ENCODE peak calls at places on chromosome 5, in six cellular contexts. T is osteocyte, U is fibroblast of villous mesenchyme, V is HFFc6, L is astrocyte of the spinal cord, S is mammary epithelial cell. H is an unnamed sample.

GRCh38 chr5:147168578-147169327 is 66.1 kb upstream of the STK32A start:
- DNase-seq in T (no peak), U (no peak), V (no peak), L (peak), S (peak), H (no peak)

GRCh38 chr5:163705983-163706771 is 200.8 kb downstream of the MAT2B start:
- DNase-seq in T (no peak), U (peak), V (peak), L (peak), S (no peak), H (no peak)

GRCh38 chr5:115342593-115343377 is 46.3 kb upstream of the CCDC112 start:
- DNase-seq in T (no peak), U (peak), V (no peak), L (no peak), S (no peak), H (no peak)

GRCh38 chr5:150544606-150545219 is 36.8 kb downstream of the NDST1 start:
- DNase-seq in T (no peak), U (peak), V (peak), L (peak), S (peak), H (peak)

GRCh38 chr5:73433982-73434342 is 14.6 kb downstream of the FOXD1 start:
- DNase-seq in T (no peak), U (no peak), V (no peak), L (peak), S (no peak), H (no peak)

GRCh38 chr5:73774924-73775323 is 148.9 kb downstream of the ARHGEF28 start:
- DNase-seq in T (no peak), U (no peak), V (no peak), L (no peak), S (no peak), H (no peak)

GRCh38 chr5:56269216-56269927 is 36.2 kb upstream of the ANKRD55 start:
- DNase-seq in T (no peak), U (peak), V (peak), L (peak), S (peak), H (no peak)

GRCh38 chr5:81908771-81909170 is 63.1 kb upstream of the ATG10 start:
- DNase-seq in T (no peak), U (no peak), V (no peak), L (no peak), S (no peak), H (no peak)

GRCh38 chr5:117731445-117731844 is 1156.8 kb upstream of the SEMA6A start:
- DNase-seq in T (no peak), U (peak), V (no peak), L (peak), S (no peak), H (no peak)

GRCh38 chr5:31235381-31235780 is 41.9 kb downstream of the CDH6 start:
- DNase-seq in T (no peak), U (no peak), V (no peak), L (peak), S (no peak), H (no peak)

GRCh38 chr5:38871211-38871610 is 25.4 kb downstream of the OSMR start:
- DNase-seq in T (no peak), U (peak), V (no peak), L (peak), S (peak), H (no peak)

GRCh38 chr5:164998590-164998989 is 1493.2 kb downstream of the MAT2B start:
- DNase-seq in T (no peak), U (no peak), V (no peak), L (no peak), S (no peak), H (no peak)

GRCh38 chr5:96175090-96175489 is 213.4 kb upstream of the ELL2 start:
- DNase-seq in T (no peak), U (no peak), V (no peak), L (no peak), S (peak), H (no peak)

GRCh38 chr5:1118738-1119137 is 6.9 kb upstream of the SLC12A7 start:
- DNase-seq in T (no peak), U (peak), V (no peak), L (no peak), S (no peak), H (no peak)

GRCh38 chr5:114362197-114362976 is 517 bp downstream of the KCNN2 start:
- DNase-seq in T (no peak), U (peak), V (peak), L (no peak), S (peak), H (no peak)

GRCh38 chr5:54904425-54904824 is 81.0 kb downstream of the ESM1 start:
- DNase-seq in T (no peak), U (peak), V (peak), L (peak), S (peak), H (no peak)

GRCh38 chr5:17411436-17411835 is 86.6 kb upstream of the TAF11L2 start:
- DNase-seq in T (no peak), U (peak), V (no peak), L (peak), S (peak), H (no peak)

GRCh38 chr5:166062092-166062491 is 2229.4 kb upstream of the WWC1 start:
- DNase-seq in T (no peak), U (no peak), V (no peak), L (no peak), S (no peak), H (no peak)

GRCh38 chr5:150186137-150186536 is 3.7 kb upstream of the SLC6A7 start:
- DNase-seq in T (no peak), U (no peak), V (no peak), L (no peak), S (no peak), H (no peak)

GRCh38 chr5:40384782-40385390 is 294.8 kb upstream of the PTGER4 start:
- DNase-seq in T (no peak), U (no peak), V (no peak), L (no peak), S (no peak), H (no peak)

GRCh38 chr5:73158313-73158712 is 14.7 kb upstream of the TMEM174 start:
- DNase-seq in T (no peak), U (no peak), V (no peak), L (no peak), S (peak), H (no peak)

GRCh38 chr5:59264641-59265245 is 628.8 kb downstream of the PDE4D start:
- DNase-seq in T (no peak), U (peak), V (no peak), L (no peak), S (peak), H (no peak)

GRCh38 chr5:92674322-92674721 is 906.7 kb downstream of the NR2F1-AS1 start:
- DNase-seq in T (no peak), U (no peak), V (no peak), L (no peak), S (no peak), H (no peak)

GRCh38 chr5:141778211-141778610 is 96.2 kb upstream of the ARAP3 start:
- DNase-seq in T (no peak), U (peak), V (no peak), L (peak), S (peak), H (no peak)

GRCh38 chr5:151646334-151646733 is 40.4 kb downstream of the SPARC start:
- DNase-seq in T (no peak), U (no peak), V (no peak), L (no peak), S (peak), H (no peak)

GRCh38 chr5:103804714-103805113 is 242.1 kb upstream of the NUDT12 start:
- DNase-seq in T (no peak), U (no peak), V (no peak), L (peak), S (peak), H (no peak)

GRCh38 chr5:62494772-62495171 is 82.2 kb downstream of the IPO11 start:
- DNase-seq in T (no peak), U (no peak), V (no peak), L (no peak), S (no peak), H (no peak)

GRCh38 chr5:9468070-9468388 is 77.8 kb downstream of the SEMA5A start:
- DNase-seq in T (no peak), U (peak), V (peak), L (peak), S (peak), H (no peak)

GRCh38 chr5:54469655-54470054 is 14.2 kb downstream of the HSPB3 start:
- DNase-seq in T (no peak), U (peak), V (no peak), L (no peak), S (no peak), H (no peak)

GRCh38 chr5:72242796-72243475 is 77.1 kb downstream of the MRPS27 start:
- DNase-seq in T (no peak), U (no peak), V (no peak), L (peak), S (no peak), H (no peak)

GRCh38 chr5:15014809-15015208 is 143.2 kb upstream of the ANKH start:
- DNase-seq in T (no peak), U (peak), V (peak), L (peak), S (no peak), H (no peak)

GRCh38 chr5:71836547-71837112 is 117.6 kb downstream of the CARTPT start:
- DNase-seq in T (no peak), U (no peak), V (no peak), L (no peak), S (no peak), H (no peak)

GRCh38 chr5:138458353-138458752 is 6.9 kb upstream of the EGR1 start:
- DNase-seq in T (no peak), U (peak), V (no peak), L (no peak), S (no peak), H (no peak)
- TF ChIP-seq CTCF in T (no peak), U (no peak), V (no peak), L (no peak), S (no peak), H (no peak)

GRCh38 chr5:148382961-148383360 is 797 bp upstream of the FBXO38 start:
- DNase-seq in T (no peak), U (no peak), V (no peak), L (peak), S (peak), H (no peak)

GRCh38 chr5:148385094-148385493 is 1.3 kb downstream of the FBXO38 start:
- DNase-seq in T (no peak), U (no peak), V (no peak), L (no peak), S (no peak), H (no peak)

GRCh38 chr5:148384389-148384756 is 615 bp downstream of the FBXO38 start:
- DNase-seq in T (no peak), U (no peak), V (no peak), L (no peak), S (peak), H (no peak)

GRCh38 chr5:148381906-148382305 is 1.9 kb upstream of the FBXO38 start:
- DNase-seq in T (no peak), U (no peak), V (no peak), L (no peak), S (peak), H (no peak)

DNA sequence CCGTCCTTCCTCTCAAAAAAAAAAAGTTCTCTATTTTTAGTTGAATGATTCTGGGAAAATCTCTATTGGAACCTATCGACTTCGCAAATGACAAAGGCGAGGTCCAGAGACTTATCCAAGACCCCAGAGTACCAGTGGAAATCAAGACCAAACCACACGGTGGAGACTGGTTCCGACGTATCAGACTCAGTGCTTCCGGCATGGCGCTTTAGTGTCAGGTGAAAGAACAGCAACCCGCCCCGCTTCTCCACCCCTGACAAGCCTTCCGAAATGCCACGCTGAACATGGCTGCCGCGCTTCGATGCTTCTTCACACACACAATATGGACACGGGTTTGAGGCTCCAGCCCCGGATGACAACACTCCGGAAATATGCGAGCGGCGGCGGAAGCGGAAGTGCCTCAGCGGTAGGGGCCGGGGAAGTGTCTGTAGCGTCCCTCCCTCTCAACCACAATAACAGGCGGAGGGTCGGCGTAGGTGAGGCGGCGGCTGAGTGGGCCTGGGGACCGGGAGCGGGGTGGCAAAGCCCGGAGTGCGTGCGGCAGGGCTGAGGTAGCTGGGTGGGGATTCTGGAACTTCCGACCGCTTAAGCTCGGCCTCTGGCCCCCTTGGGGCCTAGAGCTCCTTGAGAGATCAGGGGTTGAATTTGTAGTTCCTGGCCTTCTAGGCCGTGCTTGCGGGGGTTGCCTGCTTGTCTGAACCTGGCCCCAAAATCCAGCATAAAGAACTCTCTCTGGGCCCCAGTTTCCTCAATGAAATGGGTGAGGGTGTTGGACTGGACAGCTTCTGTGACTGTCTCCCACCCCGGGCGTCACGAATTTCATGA is at the start of gene FBXO38:
- DNase-seq in T (peak), U (peak), V (peak), L (peak), S (peak), H (peak)
- TF ChIP-seq CTCF in T (peak), U (peak), V (peak), L (no peak), S (no peak), H (peak)

GRCh38 chr5:7073666-7074065 is 322.3 kb upstream of the ADCY2 start:
- DNase-seq in T (no peak), U (no peak), V (no peak), L (no peak), S (no peak), H (no peak)

GRCh38 chr5:7078090-7078489 is 317.8 kb upstream of the ADCY2 start:
- DNase-seq in T (no peak), U (no peak), V (no peak), L (no peak), S (no peak), H (no peak)

GRCh38 chr5:7078901-7079300 is 317.0 kb upstream of the ADCY2 start:
- DNase-seq in T (no peak), U (no peak), V (no peak), L (no peak), S (no peak), H (no peak)

GRCh38 chr5:7074176-7074575 is 321.8 kb upstream of the ADCY2 start:
- DNase-seq in T (no peak), U (no peak), V (no peak), L (no peak), S (no peak), H (no peak)
- TF ChIP-seq CTCF in T (no peak), U (no peak), V (no peak), L (no peak), S (no peak), H (no peak)

GRCh38 chr5:19605846-19606407 is 382.1 kb downstream of the CDH18 start:
- DNase-seq in T (no peak), U (no peak), V (no peak), L (no peak), S (peak), H (no peak)

GRCh38 chr5:19608434-19608833 is 379.6 kb downstream of the CDH18 start:
- DNase-seq in T (no peak), U (no peak), V (no peak), L (peak), S (peak), H (no peak)
- TF ChIP-seq CTCF in T (peak), U (no peak), V (no peak), L (peak), S (peak), H (no peak)

DNA sequence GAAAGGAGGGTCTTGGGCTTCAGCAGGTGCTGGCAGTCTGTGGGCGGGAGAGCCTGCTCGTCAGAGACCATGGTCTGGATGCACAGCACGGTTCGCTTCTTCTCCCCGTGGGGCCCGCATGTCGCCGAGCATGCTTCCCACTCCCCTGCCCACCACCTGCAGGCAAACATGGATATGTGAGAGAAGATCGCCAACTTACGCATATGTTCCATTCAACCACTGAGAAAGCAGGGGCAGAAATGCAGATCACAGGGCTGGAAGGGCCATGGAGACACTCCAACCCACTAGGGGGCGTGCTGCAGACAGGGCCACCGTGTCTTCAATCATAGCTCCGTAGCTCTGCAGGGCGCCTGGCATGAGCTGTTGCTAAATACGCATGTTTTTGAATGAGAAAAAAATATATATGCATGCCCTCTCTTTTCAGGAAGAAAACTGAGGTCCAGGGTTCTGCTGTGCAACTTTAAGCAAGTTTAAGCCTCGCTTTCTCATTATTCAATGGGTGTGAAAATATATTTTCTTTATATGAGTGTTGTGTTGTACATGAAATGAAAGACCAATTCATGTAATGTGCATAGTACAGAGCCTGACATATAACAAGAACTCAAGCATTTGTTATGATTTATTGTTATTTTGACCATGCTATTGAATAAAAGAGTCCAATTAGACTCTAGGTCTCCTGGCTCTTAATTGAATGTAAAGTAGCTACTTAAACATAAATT is 148.0 kb downstream of the TARS1 start:
- DNase-seq in T (no peak), U (no peak), V (no peak), L (no peak), S (no peak), H (no peak)
- TF ChIP-seq CTCF in T (peak), U (peak), V (peak), L (peak), S (peak), H (no peak)

DNA sequence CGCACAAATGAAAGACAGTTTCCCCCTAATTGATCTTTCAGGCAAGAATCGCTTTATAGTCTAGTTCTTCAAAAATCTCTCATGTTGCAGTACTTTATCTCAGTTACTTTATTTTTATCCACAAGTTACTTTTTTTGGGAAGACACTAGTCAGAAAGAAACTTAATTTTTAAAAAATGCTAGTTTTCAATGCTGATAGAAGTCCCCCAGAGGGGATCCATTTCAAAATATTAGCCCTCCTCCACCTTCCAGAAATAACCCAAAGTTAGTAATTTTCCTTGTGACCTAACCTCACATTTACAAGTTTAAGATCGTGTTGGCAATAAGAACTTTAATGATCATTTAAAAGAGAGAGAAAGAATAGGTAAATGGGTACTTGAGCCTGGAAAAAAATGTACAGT is 11.0 kb downstream of the C1QTNF3 start:
- DNase-seq in T (no peak), U (no peak), V (no peak), L (no peak), S (no peak), H (no peak)
- TF ChIP-seq CTCF in T (no peak), U (no peak), V (no peak), L (no peak), S (no peak), H (no peak)

DNA sequence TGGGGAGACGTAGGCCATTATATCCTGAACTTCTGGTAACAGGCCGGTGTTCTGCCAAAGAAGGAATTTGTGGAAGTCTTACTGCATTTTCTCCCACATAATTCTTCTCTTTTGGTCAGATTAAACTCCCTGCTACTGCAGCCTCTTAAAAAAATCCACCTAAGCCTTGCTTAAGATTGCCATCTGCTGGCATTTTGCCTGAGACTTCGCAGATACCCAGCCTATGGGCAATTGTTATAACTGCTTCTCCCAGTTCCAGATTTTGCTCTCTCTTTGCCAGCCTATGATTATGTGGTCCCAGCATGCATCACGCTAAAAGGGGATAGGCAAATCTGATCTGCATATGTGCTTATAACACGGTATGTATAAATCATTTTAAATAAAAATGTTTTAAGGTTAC is 391.7 kb upstream of the CHD1 start:
- DNase-seq in T (no peak), U (no peak), V (no peak), L (no peak), S (no peak), H (peak)
- TF ChIP-seq CTCF in T (no peak), U (no peak), V (no peak), L (no peak), S (no peak), H (no peak)

GRCh38 chr5:69217732-69218568 is 16.7 kb upstream of the CDK7 start:
- DNase-seq in T (peak), U (peak), V (peak), L (peak), S (peak), H (peak)
- TF ChIP-seq CTCF in T (peak), U (peak), V (peak), L (no peak), S (peak), H (peak)

H was measured in tibial artery.